ENCODE peak calls at places on chromosomes 2 and 18, in nine cellular contexts. U is type B pancreatic cell; A is aorta; Z is IMR-90; H is sigmoid colon; R is stimulated activated CD4-positive, alpha-beta T cell treated with anti-CD3 and anti-CD28 coated beads, Interleukin-2, amount 100 ng/mL, for 48 hours; L is AG10803; K is A549; D is NCI-H1092 treated with DMSO at 0.1 percent for 48 hours. W is an unnamed sample.
A peak's percentile ranks its signal among the peaks of the same experiment; 100 is the strongest.

GRCh38 chr2:218878486-218878885 is 2.2 kb upstream of the WNT10A start:
- DNase-seq in L (no peak), R (no peak), Z (no peak), D (no peak), K (no peak), U (no peak), H (no peak), A (peak; percentile 19), W (no peak)

GRCh38 chr2:152549428-152549827 is 167.8 kb downstream of the PRPF40A start:
- DNase-seq in K (no peak), U (no peak), H (no peak), L (peak; percentile 47), R (no peak), Z (peak; percentile 33), A (no peak), D (no peak), W (no peak)

GRCh38 chr18:9849407-9849961 is 36.3 kb upstream of the TXNDC2 start:
- DNase-seq in D (no peak), H (peak; percentile 82), R (no peak), L (no peak), U (no peak), K (no peak), Z (no peak), A (no peak), W (no peak)

GRCh38 chr2:72827999-72828646 is 2.3 kb upstream of the EXOC6B start:
- DNase-seq in R (no peak), D (no peak), A (no peak), Z (peak; percentile 90), H (no peak), U (no peak), K (no peak), L (peak; percentile 14), W (no peak)

GRCh38 chr2:118844261-118845004 is 3.0 kb downstream of the EN1 start:
- DNase-seq in R (no peak), L (no peak), A (no peak), D (no peak), H (no peak), U (no peak), Z (no peak), K (no peak), W (no peak)

GRCh38 chr2:67854103-67854502 is 208.7 kb downstream of the C1D start:
- DNase-seq in Z (no peak), D (no peak), R (no peak), L (peak; percentile 16), H (no peak), A (no peak), U (no peak), K (no peak), W (no peak)

GRCh38 chr2:126634273-126634861 is 21.6 kb upstream of the GYPC start:
- DNase-seq in K (no peak), D (no peak), U (no peak), H (no peak), L (peak; percentile 25), A (no peak), R (peak; percentile 7), Z (peak; percentile 17), W (no peak)

GRCh38 chr2:126998486-126998885 is 99.8 kb downstream of the TEX51 start:
- DNase-seq in Z (no peak), L (no peak), A (no peak), D (no peak), R (no peak), U (no peak), K (no peak), H (no peak), W (no peak)

GRCh38 chr2:187550797-187551306 is 3.4 kb downstream of the TFPI start:
- DNase-seq in R (no peak), K (no peak), H (no peak), U (no peak), A (no peak), L (no peak), Z (no peak), D (no peak), W (no peak)